ENCODE peak calls at places on chromosomes 1 and 21, in eight cellular contexts. One of them, this sample, is unnamed.

GRCh38 chr1:38041941-38042834 is 4.4 kb downstream of the POU3F1 start:
- DNase-seq in GM23248: no peak
- DNase-seq in WTC11: no peak
- DNase-seq in KG1: no peak
- DNase-seq in GF-D8: no peak
- DNase-seq in SK-N-DZ: no peak
- DNase-seq in NCI-H460: no peak
- DNase-seq in Peyer's patch: no peak
- DNase-seq in this sample: no peak

GRCh38 chr1:20732071-20732587 is 374 bp downstream of the SH2D5 start:
- DNase-seq in GM23248: peak; percentile 83
- DNase-seq in WTC11: peak; percentile 86
- DNase-seq in KG1: no peak
- DNase-seq in GF-D8: no peak
- DNase-seq in SK-N-DZ: peak; percentile 80
- DNase-seq in NCI-H460: peak; percentile 36
- DNase-seq in Peyer's patch: peak; percentile 52
- DNase-seq in this sample: peak; percentile 91

GRCh38 chr1:60615661-60616060 is 466.7 kb upstream of the NFIA start:
- DNase-seq in GM23248: no peak
- DNase-seq in WTC11: no peak
- DNase-seq in KG1: no peak
- DNase-seq in GF-D8: no peak
- DNase-seq in SK-N-DZ: no peak
- DNase-seq in NCI-H460: no peak
- DNase-seq in Peyer's patch: no peak
- DNase-seq in this sample: no peak

GRCh38 chr1:101713760-101714159 is 283.0 kb downstream of the OLFM3 start:
- DNase-seq in GM23248: no peak
- DNase-seq in WTC11: no peak
- DNase-seq in KG1: no peak
- DNase-seq in GF-D8: no peak
- DNase-seq in SK-N-DZ: no peak
- DNase-seq in NCI-H460: no peak
- DNase-seq in Peyer's patch: no peak
- DNase-seq in this sample: no peak

GRCh38 chr1:186884266-186884665 is 55.5 kb downstream of the PLA2G4A start:
- DNase-seq in GM23248: peak; percentile 62
- DNase-seq in WTC11: no peak
- DNase-seq in KG1: no peak
- DNase-seq in GF-D8: no peak
- DNase-seq in SK-N-DZ: no peak
- DNase-seq in NCI-H460: no peak
- DNase-seq in Peyer's patch: no peak
- DNase-seq in this sample: no peak

GRCh38 chr1:245195398-245195797 is 40.6 kb downstream of the KIF26B start:
- DNase-seq in GM23248: no peak
- DNase-seq in WTC11: no peak
- DNase-seq in KG1: no peak
- DNase-seq in GF-D8: no peak
- DNase-seq in SK-N-DZ: no peak
- DNase-seq in NCI-H460: no peak
- DNase-seq in Peyer's patch: no peak
- DNase-seq in this sample: no peak

GRCh38 chr1:59290173-59290954 is 6.5 kb upstream of the FGGY start:
- DNase-seq in GM23248: peak; percentile 41
- DNase-seq in WTC11: peak; percentile 53
- DNase-seq in KG1: no peak
- DNase-seq in GF-D8: no peak
- DNase-seq in SK-N-DZ: peak; percentile 18
- DNase-seq in NCI-H460: peak; percentile 29
- DNase-seq in Peyer's patch: peak; percentile 26
- DNase-seq in this sample: peak; percentile 22

GRCh38 chr1:117562581-117563491 is 43.0 kb upstream of the TENT5C start:
- DNase-seq in GM23248: no peak
- DNase-seq in WTC11: no peak
- DNase-seq in KG1: no peak
- DNase-seq in GF-D8: no peak
- DNase-seq in SK-N-DZ: no peak
- DNase-seq in NCI-H460: no peak
- DNase-seq in Peyer's patch: no peak
- DNase-seq in this sample: peak; percentile 4

GRCh38 chr1:221363074-221363473 is 378.8 kb downstream of the DUSP10 start:
- DNase-seq in GM23248: no peak
- DNase-seq in WTC11: no peak
- DNase-seq in KG1: no peak
- DNase-seq in GF-D8: no peak
- DNase-seq in SK-N-DZ: no peak
- DNase-seq in NCI-H460: no peak
- DNase-seq in Peyer's patch: no peak
- DNase-seq in this sample: no peak

GRCh38 chr1:116556289-116557006 is 14.4 kb downstream of the CD58 start:
- DNase-seq in GM23248: peak; percentile 99
- DNase-seq in WTC11: no peak
- DNase-seq in KG1: no peak
- DNase-seq in GF-D8: no peak
- DNase-seq in SK-N-DZ: no peak
- DNase-seq in NCI-H460: peak; percentile 33
- DNase-seq in Peyer's patch: peak; percentile 40
- DNase-seq in this sample: peak; percentile 80

GRCh38 chr21:44074315-44074958 is 32.8 kb upstream of the PWP2 start:
- DNase-seq in GM23248: no peak
- DNase-seq in WTC11: no peak
- DNase-seq in KG1: no peak
- DNase-seq in GF-D8: no peak
- DNase-seq in SK-N-DZ: no peak
- DNase-seq in NCI-H460: no peak
- DNase-seq in Peyer's patch: no peak
- DNase-seq in this sample: no peak

GRCh38 chr1:230957580-230957989 is 21.1 kb downstream of the TTC13 start:
- DNase-seq in GM23248: no peak
- DNase-seq in WTC11: no peak
- DNase-seq in KG1: no peak
- DNase-seq in GF-D8: no peak
- DNase-seq in SK-N-DZ: no peak
- DNase-seq in NCI-H460: no peak
- DNase-seq in Peyer's patch: no peak
- DNase-seq in this sample: no peak

GRCh38 chr1:186418503-186418902 is 42.4 kb downstream of the PDC start:
- DNase-seq in GM23248: no peak
- DNase-seq in WTC11: no peak
- DNase-seq in KG1: no peak
- DNase-seq in GF-D8: no peak
- DNase-seq in SK-N-DZ: no peak
- DNase-seq in NCI-H460: no peak
- DNase-seq in Peyer's patch: no peak
- DNase-seq in this sample: no peak

GRCh38 chr21:28770867-28771661 is 221.6 kb downstream of the LTN1 start:
- DNase-seq in GM23248: peak; percentile 45
- DNase-seq in WTC11: no peak
- DNase-seq in KG1: no peak
- DNase-seq in GF-D8: no peak
- DNase-seq in SK-N-DZ: no peak
- DNase-seq in NCI-H460: no peak
- DNase-seq in Peyer's patch: no peak
- DNase-seq in this sample: no peak

GRCh38 chr1:5856246-5856815 is 135.9 kb downstream of the NPHP4 start:
- DNase-seq in GM23248: no peak
- DNase-seq in WTC11: no peak
- DNase-seq in KG1: no peak
- DNase-seq in GF-D8: no peak
- DNase-seq in SK-N-DZ: no peak
- DNase-seq in NCI-H460: no peak
- DNase-seq in Peyer's patch: no peak
- DNase-seq in this sample: no peak

GRCh38 chr1:4564083-4564482 is 90.3 kb upstream of the AJAP1 start:
- DNase-seq in GM23248: no peak
- DNase-seq in WTC11: no peak
- DNase-seq in KG1: no peak
- DNase-seq in GF-D8: no peak
- DNase-seq in SK-N-DZ: no peak
- DNase-seq in NCI-H460: no peak
- DNase-seq in Peyer's patch: no peak
- DNase-seq in this sample: no peak

GRCh38 chr1:55214903-55215193 is 316 bp downstream of the USP24 start:
- DNase-seq in GM23248: peak; percentile 73
- DNase-seq in WTC11: peak; percentile 48
- DNase-seq in KG1: no peak
- DNase-seq in GF-D8: no peak
- DNase-seq in SK-N-DZ: peak; percentile 30
- DNase-seq in NCI-H460: no peak
- DNase-seq in Peyer's patch: peak; percentile 23
- DNase-seq in this sample: peak; percentile 73

GRCh38 chr1:36539526-36539925 is 56.8 kb upstream of the CSF3R start:
- DNase-seq in GM23248: no peak
- DNase-seq in WTC11: no peak
- DNase-seq in KG1: no peak
- DNase-seq in GF-D8: no peak
- DNase-seq in SK-N-DZ: no peak
- DNase-seq in NCI-H460: no peak
- DNase-seq in Peyer's patch: no peak
- DNase-seq in this sample: no peak

GRCh38 chr1:47241114-47242113 is 9.4 kb upstream of the TAL1 start:
- DNase-seq in GM23248: no peak
- DNase-seq in WTC11: no peak
- DNase-seq in KG1: no peak
- DNase-seq in GF-D8: no peak
- DNase-seq in SK-N-DZ: no peak
- DNase-seq in NCI-H460: no peak
- DNase-seq in Peyer's patch: no peak
- DNase-seq in this sample: no peak

GRCh38 chr1:156444407-156445001 is 56.1 kb downstream of the MEF2D start:
- DNase-seq in GM23248: peak; percentile 47
- DNase-seq in WTC11: peak; percentile 72
- DNase-seq in KG1: peak; percentile 8
- DNase-seq in GF-D8: no peak
- DNase-seq in SK-N-DZ: peak; percentile 74
- DNase-seq in NCI-H460: peak; percentile 63
- DNase-seq in Peyer's patch: no peak
- DNase-seq in this sample: no peak

This sample was measured in AG20443.